ENCODE peak calls at places on chromosome 20, in four cellular contexts. K is A549, R is HepG2, J is H1. Z is an unnamed sample.
A peak's percentile ranks its signal among the peaks of the same experiment; 100 is the strongest.

GRCh38 chr20:21684671-21685070 is 20.8 kb upstream of the PAX1 start:
- DNase-seq in K (no peak), R (no peak), J (no peak), Z (no peak)

GRCh38 chr20:35735828-35736470 is 6.1 kb downstream of the RBM39 start:
- DNase-seq in J (no peak), R (no peak), K (no peak), Z (no peak)

GRCh38 chr20:33076662-33077398 is 2.6 kb upstream of the BPIFB4 start:
- DNase-seq in K (peak; percentile 39), J (no peak), R (peak; percentile 28), Z (no peak)

GRCh38 chr20:59825944-59826759 is 107.3 kb downstream of the SYCP2 start:
- DNase-seq in J (peak; percentile 33), R (no peak), K (no peak), Z (no peak)

GRCh38 chr20:45963059-45964011 is 8.7 kb downstream of the ZNF335 start:
- DNase-seq in K (peak; percentile 28), R (peak; percentile 82), J (no peak), Z (peak; percentile 15)

GRCh38 chr20:15831201-15831600 is 742.0 kb downstream of the KIF16B start:
- DNase-seq in J (no peak), R (no peak), K (no peak), Z (no peak)

GRCh38 chr20:23114448-23114847 is 28.3 kb upstream of the CD93 start:
- DNase-seq in R (no peak), K (no peak), J (no peak), Z (no peak)

GRCh38 chr20:35618372-35619131 is 2.9 kb downstream of the SPAG4 start:
- DNase-seq in R (no peak), J (peak; percentile 67), K (peak; percentile 35), Z (no peak)

GRCh38 chr20:16701296-16701695 is 28.5 kb upstream of the SNRPB2 start:
- DNase-seq in K (no peak), J (no peak), R (peak; percentile 40), Z (no peak)

GRCh38 chr20:45833030-45833882 is at the start of gene SNX21:
- DNase-seq in J (peak; percentile 90), R (peak; percentile 84), K (peak; percentile 71), Z (peak; percentile 57)

GRCh38 chr20:47770931-47771330 is 14.3 kb downstream of the SULF2 start:
- DNase-seq in R (no peak), J (no peak), K (no peak), Z (no peak)

GRCh38 chr20:35298264-35298663 is 6.0 kb upstream of the FAM83C start:
- DNase-seq in K (no peak), J (no peak), R (no peak), Z (no peak)

GRCh38 chr20:20712004-20712473 is 405 bp downstream of the RALGAPA2 start:
- DNase-seq in R (peak; percentile 37), J (no peak), K (no peak), Z (no peak)

GRCh38 chr20:51044796-51045195 is 21.9 kb upstream of the KCNG1 start:
- DNase-seq in R (no peak), J (no peak), K (no peak), Z (no peak)

GRCh38 chr20:37382539-37383120 is 36.7 kb downstream of the SRC start:
- DNase-seq in R (no peak), J (no peak), K (no peak), Z (no peak)

GRCh38 chr20:31569163-31570020 is 35.7 kb upstream of the ID1 start:
- DNase-seq in R (peak; percentile 72), K (no peak), J (peak; percentile 93), Z (peak; percentile 66)

GRCh38 chr20:36825374-36826104 is 50.4 kb upstream of the TLDC2 start:
- DNase-seq in R (no peak), J (no peak), K (no peak), Z (no peak)

GRCh38 chr20:15310361-15310760 is 972.9 kb upstream of the FLRT3 start:
- DNase-seq in K (no peak), J (no peak), R (no peak), Z (no peak)

GRCh38 chr20:22561965-22562581 is 22.3 kb downstream of the FOXA2 start:
- DNase-seq in J (no peak), K (no peak), R (no peak), Z (no peak)

DNA sequence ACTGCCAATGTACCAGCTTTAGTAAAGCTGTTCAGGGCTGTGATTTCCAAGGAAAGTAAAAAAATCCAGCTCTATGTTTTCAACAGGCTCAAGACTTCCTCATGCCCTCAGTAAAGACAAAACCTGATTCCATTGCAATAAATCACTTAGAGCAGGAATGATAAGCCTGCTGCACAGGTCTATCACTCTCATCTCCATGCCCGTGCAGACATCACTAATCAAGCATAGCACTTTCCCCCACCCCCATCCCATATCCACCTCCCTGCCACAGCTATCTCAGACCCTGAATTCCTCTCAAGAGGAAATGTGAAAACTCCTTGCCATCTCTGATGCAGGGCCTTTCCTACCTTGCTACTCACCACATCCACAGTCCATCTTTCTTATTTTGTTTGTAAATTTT is 554.9 kb downstream of the MAFB start:
- DNase-seq in R (no peak), K (no peak), J (no peak), Z (no peak)
- TF ChIP-seq PHF8 in R (no peak), K (no peak), J (no peak), Z (no peak)

GRCh38 chr20:39049684-39050554 is 87.8 kb downstream of the DHX35 start:
- DNase-seq in R (peak; percentile 75), J (peak; percentile 96), K (peak; percentile 48), Z (peak; percentile 89)

GRCh38 chr20:39049148-39049547 is 87.0 kb downstream of the DHX35 start:
- DNase-seq in K (no peak), J (no peak), R (no peak), Z (no peak)

GRCh38 chr20:39050555-39050902 is 88.4 kb downstream of the DHX35 start:
- DNase-seq in J (no peak), R (no peak), K (no peak), Z (no peak)

GRCh38 chr20:39047417-39047985 is 85.4 kb downstream of the DHX35 start:
- DNase-seq in J (no peak), K (no peak), R (no peak), Z (no peak)

GRCh38 chr20:39048000-39048696 is 86.0 kb downstream of the DHX35 start:
- DNase-seq in J (peak; percentile 82), R (peak; percentile 80), K (peak; percentile 74), Z (peak; percentile 87)
- TF ChIP-seq PHF8 in J (no peak), R (no peak), K (no peak), Z (no peak)

GRCh38 chr20:24665196-24665595 is 195.8 kb downstream of the SYNDIG1 start:
- DNase-seq in J (no peak), R (no peak), K (no peak), Z (no peak)

GRCh38 chr20:24662756-24663399 is 193.4 kb downstream of the SYNDIG1 start:
- DNase-seq in R (no peak), K (no peak), J (no peak), Z (no peak)

GRCh38 chr20:24662286-24662685 is 192.9 kb downstream of the SYNDIG1 start:
- DNase-seq in J (no peak), K (no peak), R (no peak), Z (no peak)

GRCh38 chr20:24664266-24664986 is 195.0 kb downstream of the SYNDIG1 start:
- DNase-seq in R (no peak), J (no peak), K (no peak), Z (no peak)

GRCh38 chr20:24663496-24663895 is 194.1 kb downstream of the SYNDIG1 start:
- DNase-seq in J (no peak), R (no peak), K (no peak), Z (no peak)
- TF ChIP-seq PHF8 in J (no peak), R (no peak), K (no peak), Z (no peak)

DNA sequence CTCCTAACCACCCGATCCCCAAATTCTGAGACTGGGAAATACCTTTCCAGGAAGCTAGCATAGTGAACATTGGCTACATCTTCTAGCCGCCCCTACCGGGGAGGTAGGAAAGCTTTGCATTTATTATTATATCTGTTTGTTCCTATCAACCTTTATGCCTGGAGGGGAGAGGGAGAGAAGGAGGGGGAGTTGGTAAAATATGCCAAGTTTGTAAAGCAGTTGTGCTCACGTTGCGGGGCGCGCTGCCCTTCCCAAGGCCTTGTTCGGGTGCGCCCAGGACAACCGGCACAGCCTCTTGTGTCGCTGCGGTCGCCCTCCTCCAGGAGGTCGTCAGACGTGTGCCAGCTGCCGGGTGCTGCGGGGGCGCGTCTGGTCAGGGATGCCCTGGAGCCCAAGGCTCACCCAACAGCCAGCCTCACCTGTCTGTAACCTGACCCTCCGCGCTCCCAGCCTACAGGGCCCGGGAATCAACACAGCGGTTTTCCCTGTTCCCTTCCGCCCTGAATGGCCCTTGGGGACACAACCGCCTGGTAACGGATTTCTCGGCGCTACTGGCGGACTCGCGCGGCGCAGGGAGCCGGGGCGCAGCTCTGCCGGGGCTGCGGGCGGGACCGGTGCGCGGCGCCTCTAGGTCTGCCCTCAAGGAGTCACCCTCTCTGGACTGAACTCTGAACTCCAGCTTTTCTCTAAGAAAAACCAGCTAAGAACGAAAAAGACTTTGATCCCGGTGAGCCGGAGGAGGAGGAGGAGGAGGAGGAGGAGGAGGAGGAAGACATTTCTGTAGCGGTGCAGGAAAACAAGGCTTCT is 1.1 kb upstream of the OVOL2 start:
- DNase-seq in J (peak; percentile 82), R (no peak), K (no peak), Z (no peak)
- TF ChIP-seq PHF8 in J (peak; percentile 24), R (no peak), K (no peak), Z (no peak)

DNA sequence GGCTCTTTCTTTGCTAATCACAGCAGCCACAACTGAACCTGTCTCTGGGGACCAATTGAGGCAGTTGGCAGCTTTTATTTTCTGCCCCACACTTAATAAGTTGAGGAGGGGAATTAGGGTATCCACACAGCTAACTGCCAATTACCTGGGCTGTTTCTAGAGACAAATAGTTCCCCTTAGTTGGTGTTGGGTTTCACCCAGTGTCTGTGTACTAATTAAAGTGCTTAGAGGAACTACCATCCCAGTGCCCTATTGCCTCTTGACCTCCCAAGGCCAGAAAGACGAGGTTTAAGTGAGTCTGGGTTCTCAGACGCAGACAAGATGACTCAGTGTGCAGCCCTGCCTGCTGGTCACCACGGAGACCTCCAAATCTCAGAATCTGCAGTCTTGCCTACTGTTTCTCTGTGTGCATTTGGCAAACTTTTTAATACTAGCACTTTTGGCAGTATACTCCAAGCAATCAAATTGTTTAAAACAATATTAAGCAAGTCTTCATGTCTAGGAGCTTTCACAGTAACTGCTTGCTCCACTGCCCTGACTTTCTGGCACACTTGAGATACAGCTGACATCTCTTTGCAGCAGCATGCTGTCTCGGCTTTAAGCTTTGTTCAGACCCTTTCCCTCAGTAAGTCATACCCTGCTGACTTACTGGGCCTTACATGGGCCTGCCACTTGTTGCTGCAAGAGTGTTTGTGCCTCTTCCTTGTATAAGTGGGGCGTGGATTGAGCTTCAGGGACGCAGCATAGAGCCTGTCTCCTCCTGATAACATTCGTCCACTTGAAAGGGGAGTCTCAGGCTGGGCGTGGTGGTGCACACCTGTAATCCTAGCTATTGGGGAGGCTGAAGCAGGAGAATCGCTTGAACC is 31.9 kb downstream of the STK35 start:
- DNase-seq in J (no peak), R (no peak), K (peak; percentile 35), Z (no peak)
- TF ChIP-seq PHF8 in J (no peak), R (no peak), K (no peak), Z (no peak)

GRCh38 chr20:49561256-49561655 is 6.7 kb downstream of the PTGIS start:
- DNase-seq in J (no peak), K (no peak), R (no peak), Z (no peak)

GRCh38 chr20:49563015-49563980 is 4.6 kb downstream of the PTGIS start:
- DNase-seq in J (no peak), R (no peak), K (no peak), Z (no peak)

GRCh38 chr20:49560646-49561045 is 7.3 kb downstream of the PTGIS start:
- DNase-seq in R (no peak), J (no peak), K (no peak), Z (no peak)

GRCh38 chr20:49561806-49562205 is 6.1 kb downstream of the PTGIS start:
- DNase-seq in R (no peak), K (no peak), J (no peak), Z (no peak)

GRCh38 chr20:49562341-49563014 is 5.5 kb downstream of the PTGIS start:
- DNase-seq in J (peak; percentile 65), K (no peak), R (no peak), Z (peak; percentile 41)
- TF ChIP-seq PHF8 in J (no peak), K (no peak), R (no peak), Z (no peak)

Z was measured in K562.